ENCODE peak calls at places on chromosomes 3 and 15, in four cellular contexts. One of them, this sample, is unnamed. For H3K9me3, the result is how much of the 10 kb centered on the place peaks cover.

GRCh38 chr15:85379403-85380131 is 836 bp upstream of the AKAP13 start:
- DNase-seq in heart right ventricle: no peak
- DNase-seq in H9: no peak
- DNase-seq in neuronal stem cell: no peak
- DNase-seq in this sample: no peak

GRCh38 chr3:8761866-8762265 is 7.5 kb downstream of the OXTR start:
- DNase-seq in neuronal stem cell: no peak
- DNase-seq in H9: peak
- DNase-seq in heart right ventricle: no peak
- DNase-seq in this sample: no peak

GRCh38 chr15:56963126-56963525 is 44.7 kb downstream of the TCF12 start:
- DNase-seq in H9: no peak
- DNase-seq in neuronal stem cell: no peak
- DNase-seq in heart right ventricle: no peak
- DNase-seq in this sample: no peak

GRCh38 chr3:149701206-149701976 is 43.6 kb upstream of the WWTR1 start:
- DNase-seq in heart right ventricle: no peak
- DNase-seq in neuronal stem cell: no peak
- DNase-seq in H9: no peak
- DNase-seq in this sample: no peak

GRCh38 chr3:32500880-32501784 is 1.5 kb downstream of the CMTM6 start:
- DNase-seq in H9: no peak
- DNase-seq in neuronal stem cell: no peak
- DNase-seq in heart right ventricle: no peak
- DNase-seq in this sample: no peak

GRCh38 chr3:1987983-1988382 is 110.7 kb upstream of the CNTN4 start:
- DNase-seq in heart right ventricle: no peak
- DNase-seq in H9: no peak
- DNase-seq in neuronal stem cell: peak
- DNase-seq in this sample: no peak

GRCh38 chr15:53917109-53917508 is 61.1 kb upstream of the UNC13C start:
- DNase-seq in neuronal stem cell: no peak
- DNase-seq in H9: no peak
- DNase-seq in heart right ventricle: no peak
- DNase-seq in this sample: no peak

GRCh38 chr3:176159796-176160195 is 1037.5 kb downstream of the TBL1XR1 start:
- DNase-seq in heart right ventricle: no peak
- DNase-seq in neuronal stem cell: no peak
- DNase-seq in H9: no peak
- DNase-seq in this sample: no peak

GRCh38 chr3:126107960-126108688 is 24.2 kb upstream of the SLC41A3 start:
- DNase-seq in H9: no peak
- DNase-seq in heart right ventricle: no peak
- DNase-seq in neuronal stem cell: no peak
- DNase-seq in this sample: no peak

GRCh38 chr3:174767853-174768382 is 91.2 kb upstream of the NAALADL2 start:
- DNase-seq in heart right ventricle: no peak
- DNase-seq in H9: no peak
- DNase-seq in neuronal stem cell: no peak
- DNase-seq in this sample: no peak

GRCh38 chr15:51024735-51025453 is 69.8 kb downstream of the TNFAIP8L3 start:
- DNase-seq in H9: no peak
- DNase-seq in heart right ventricle: no peak
- DNase-seq in neuronal stem cell: no peak
- DNase-seq in this sample: peak

GRCh38 chr3:11582123-11582968 is 61.4 kb downstream of the VGLL4 start:
- DNase-seq in H9: peak
- DNase-seq in neuronal stem cell: no peak
- DNase-seq in heart right ventricle: peak
- DNase-seq in this sample: no peak

GRCh38 chr3:177810162-177810623 is 612.9 kb upstream of the TBL1XR1 start:
- DNase-seq in neuronal stem cell: no peak
- DNase-seq in H9: no peak
- DNase-seq in heart right ventricle: no peak
- DNase-seq in this sample: no peak

GRCh38 chr3:32456429-32457130 is 46.1 kb downstream of the CMTM6 start:
- DNase-seq in heart right ventricle: no peak
- DNase-seq in neuronal stem cell: no peak
- DNase-seq in H9: no peak
- DNase-seq in this sample: no peak

GRCh38 chr3:197014942-197015575 is 14.6 kb downstream of the MELTF start:
- DNase-seq in heart right ventricle: no peak
- DNase-seq in H9: no peak
- DNase-seq in neuronal stem cell: no peak
- DNase-seq in this sample: peak

GRCh38 chr3:118347781-118348557 is 686.7 kb downstream of the IGSF11 start:
- DNase-seq in neuronal stem cell: no peak
- DNase-seq in heart right ventricle: no peak
- DNase-seq in H9: no peak
- DNase-seq in this sample: no peak

GRCh38 chr3:4773583-4773982 is 205.7 kb upstream of the BHLHE40 start:
- DNase-seq in neuronal stem cell: no peak
- DNase-seq in heart right ventricle: no peak
- DNase-seq in H9: no peak
- DNase-seq in this sample: no peak

GRCh38 chr15:59762558-59762957 is 73.4 kb upstream of the BNIP2 start:
- DNase-seq in heart right ventricle: no peak
- DNase-seq in neuronal stem cell: no peak
- DNase-seq in H9: peak
- DNase-seq in this sample: no peak

GRCh38 chr3:57952208-57952631 is 56.0 kb upstream of the FLNB start:
- DNase-seq in H9: peak
- DNase-seq in neuronal stem cell: no peak
- DNase-seq in heart right ventricle: peak
- DNase-seq in this sample: no peak

GRCh38 chr3:143287403-143287802 is 167.8 kb downstream of the CHST2 start:
- DNase-seq in heart right ventricle: no peak
- DNase-seq in H9: no peak
- DNase-seq in neuronal stem cell: no peak
- DNase-seq in this sample: no peak

DNA sequence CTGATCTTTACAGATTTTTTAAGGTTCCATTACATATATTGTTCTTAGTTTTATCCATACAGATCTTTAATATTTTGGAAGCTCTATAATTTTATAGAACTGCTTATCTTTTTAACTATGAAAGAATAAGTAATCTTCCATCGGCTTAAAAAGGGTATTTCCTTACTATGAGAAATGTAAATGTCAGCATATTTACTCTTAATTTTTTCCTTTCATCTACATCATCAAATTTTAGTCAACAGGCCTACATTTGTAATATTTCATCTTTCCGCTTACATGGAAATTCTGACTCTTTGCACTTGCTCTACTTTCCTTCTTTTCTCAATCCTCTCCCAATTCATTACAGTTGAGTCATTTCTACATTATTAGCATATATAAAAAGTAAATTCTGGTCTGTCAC is 111.3 kb upstream of the GOLGA6L6 start:
- DNase-seq in neuronal stem cell: no peak
- DNase-seq in heart right ventricle: no peak
- DNase-seq in H9: no peak
- DNase-seq in this sample: no peak
- H3K9me3 ChIP-seq in neuronal stem cell: under half
- H3K9me3 ChIP-seq in heart right ventricle: under half
- H3K9me3 ChIP-seq in H9: half or more
- H3K9me3 ChIP-seq in this sample: under half

GRCh38 chr15:63243776-63244175 is 33.6 kb upstream of the APH1B start:
- DNase-seq in H9: no peak
- DNase-seq in neuronal stem cell: no peak
- DNase-seq in heart right ventricle: no peak
- DNase-seq in this sample: no peak
- H3K27ac ChIP-seq in H9: no peak
- H3K27ac ChIP-seq in neuronal stem cell: peak
- H3K27ac ChIP-seq in heart right ventricle: peak
- H3K27ac ChIP-seq in this sample: peak

DNA sequence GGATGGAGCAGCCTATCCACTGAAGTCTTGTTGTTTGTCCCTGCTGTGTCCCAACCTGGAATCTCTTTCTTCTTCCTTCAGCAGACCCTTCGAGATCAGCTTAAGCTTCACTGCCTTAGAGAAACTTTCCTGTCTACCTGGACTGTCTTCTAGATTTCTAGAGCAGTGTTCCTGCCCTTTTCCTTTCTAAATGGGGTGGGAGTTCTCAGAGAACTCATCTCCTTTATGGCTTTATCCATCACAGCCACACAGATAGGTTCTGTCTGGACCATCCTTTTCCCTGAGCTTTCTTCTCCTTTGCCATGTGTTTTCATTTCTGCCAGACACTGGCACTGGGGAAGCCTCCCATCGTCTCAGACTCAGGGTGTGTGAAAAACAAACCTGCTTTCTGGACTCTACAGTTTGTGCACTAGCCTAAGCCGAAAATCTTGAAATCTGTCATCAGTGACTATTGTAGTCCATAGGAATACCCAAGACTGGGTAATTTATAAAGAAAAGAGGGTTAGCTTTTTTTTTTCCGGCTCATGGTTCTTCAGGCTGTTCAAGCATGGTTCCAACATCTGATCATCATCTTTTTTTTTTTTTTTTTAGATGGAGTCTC is 177.5 kb downstream of the PGPEP1L start:
- DNase-seq in neuronal stem cell: no peak
- DNase-seq in H9: no peak
- DNase-seq in heart right ventricle: no peak
- DNase-seq in this sample: no peak
- H3K9me3 ChIP-seq in neuronal stem cell: half or more
- H3K9me3 ChIP-seq in H9: under half
- H3K9me3 ChIP-seq in heart right ventricle: half or more
- H3K9me3 ChIP-seq in this sample: under half

DNA sequence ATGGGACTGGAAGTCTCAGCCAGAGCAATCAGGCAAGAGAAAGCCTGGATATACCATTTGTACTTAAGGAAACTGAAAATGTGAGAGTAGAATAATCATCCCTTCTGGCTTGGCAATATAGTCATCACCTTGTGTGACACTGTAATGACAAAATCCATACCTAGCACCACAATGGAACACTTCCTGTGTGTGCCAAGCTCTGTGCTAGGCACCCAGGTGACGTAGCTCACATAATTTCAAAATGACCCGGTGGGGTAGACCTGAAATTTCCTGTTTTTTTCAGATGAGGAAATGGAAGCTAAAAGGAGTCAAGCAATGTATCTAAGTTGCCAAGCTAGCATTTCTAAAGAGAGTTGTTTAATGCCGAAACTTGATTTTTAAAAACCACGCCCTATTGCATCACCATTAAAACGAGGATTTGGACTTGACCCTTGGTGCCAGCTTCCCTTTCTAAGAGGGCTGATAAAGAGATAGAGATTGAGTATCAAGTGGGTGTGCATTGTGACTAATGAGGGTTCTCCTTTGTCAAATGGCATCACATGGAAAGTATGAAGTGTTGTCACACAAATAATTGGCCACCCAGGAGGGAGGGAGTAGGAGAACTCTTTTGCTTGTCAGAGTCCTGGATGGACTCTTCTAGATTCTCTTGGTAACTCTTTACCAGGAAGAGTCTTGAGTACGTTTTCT is 141.3 kb upstream of the PDZRN3 start:
- DNase-seq in H9: no peak
- DNase-seq in neuronal stem cell: no peak
- DNase-seq in heart right ventricle: no peak
- DNase-seq in this sample: no peak
- H3K27ac ChIP-seq in H9: no peak
- H3K27ac ChIP-seq in neuronal stem cell: peak
- H3K27ac ChIP-seq in heart right ventricle: peak
- H3K27ac ChIP-seq in this sample: no peak

GRCh38 chr3:120339362-120339761 is 9.8 kb downstream of the LRRC58 start:
- DNase-seq in neuronal stem cell: no peak
- DNase-seq in H9: no peak
- DNase-seq in heart right ventricle: no peak
- DNase-seq in this sample: no peak
- H3K9me3 ChIP-seq in neuronal stem cell: under half
- H3K9me3 ChIP-seq in H9: under half
- H3K9me3 ChIP-seq in heart right ventricle: under half
- H3K9me3 ChIP-seq in this sample: under half

DNA sequence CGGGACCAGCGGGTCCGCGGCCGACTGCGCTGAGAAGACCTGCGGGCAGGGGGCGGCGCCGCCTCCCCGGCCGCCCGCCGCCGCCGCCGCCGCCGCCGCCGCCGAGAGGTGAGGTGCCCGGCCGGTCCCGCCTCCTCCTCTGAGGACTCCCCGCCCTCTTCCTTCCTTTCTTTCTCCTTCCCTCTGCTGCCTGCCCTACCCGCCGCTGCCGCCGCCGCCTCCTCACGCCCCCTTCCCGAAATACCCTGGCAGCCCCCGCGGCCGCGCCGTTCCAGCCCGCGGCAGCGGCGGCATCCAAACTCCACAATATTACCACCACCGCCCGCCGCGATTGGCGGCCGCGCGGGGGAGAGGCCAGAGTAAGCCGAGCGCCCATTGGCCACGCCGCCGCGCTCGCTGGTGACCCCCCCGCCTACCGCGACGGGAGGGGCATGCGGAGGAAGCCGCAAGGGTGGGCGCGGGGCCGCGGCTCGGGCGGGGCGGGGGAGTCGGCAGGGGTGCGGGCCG is 61.8 kb upstream of the ANKRD28 start:
- DNase-seq in heart right ventricle: peak
- DNase-seq in neuronal stem cell: peak
- DNase-seq in H9: peak
- DNase-seq in this sample: peak
- H3K27ac ChIP-seq in heart right ventricle: peak
- H3K27ac ChIP-seq in neuronal stem cell: peak
- H3K27ac ChIP-seq in H9: no peak
- H3K27ac ChIP-seq in this sample: peak

GRCh38 chr3:152360303-152360702 is 91.6 kb downstream of the MBNL1 start:
- DNase-seq in H9: no peak
- DNase-seq in heart right ventricle: no peak
- DNase-seq in neuronal stem cell: no peak
- DNase-seq in this sample: no peak

GRCh38 chr3:152359385-152360248 is 90.9 kb downstream of the MBNL1 start:
- DNase-seq in neuronal stem cell: no peak
- DNase-seq in H9: no peak
- DNase-seq in heart right ventricle: no peak
- DNase-seq in this sample: no peak

GRCh38 chr3:152356870-152357276 is 88.1 kb downstream of the MBNL1 start:
- DNase-seq in heart right ventricle: no peak
- DNase-seq in neuronal stem cell: no peak
- DNase-seq in H9: no peak
- DNase-seq in this sample: no peak

GRCh38 chr3:152355744-152356665 is 87.3 kb downstream of the MBNL1 start:
- DNase-seq in neuronal stem cell: no peak
- DNase-seq in H9: no peak
- DNase-seq in heart right ventricle: no peak
- DNase-seq in this sample: no peak

DNA sequence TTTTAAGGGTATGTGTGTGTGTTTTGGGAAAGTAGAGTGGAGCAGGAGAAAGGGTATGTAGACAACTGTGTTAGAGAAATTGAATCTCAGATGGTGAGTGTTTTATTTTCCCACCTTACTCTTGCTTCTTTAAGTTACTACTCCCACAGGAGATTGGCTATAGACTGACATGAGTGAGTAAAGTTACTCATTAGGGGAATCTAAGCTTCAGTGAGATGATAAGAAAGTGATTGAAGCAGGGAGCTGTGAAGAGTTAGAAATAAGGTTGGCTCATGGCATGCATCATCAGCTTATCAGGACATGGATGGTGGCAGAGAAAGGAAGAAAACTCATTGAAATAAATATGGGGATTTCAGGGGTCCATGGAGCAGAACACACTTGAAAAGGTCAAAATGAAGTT is 88.9 kb downstream of the MBNL1 start:
- DNase-seq in H9: no peak
- DNase-seq in neuronal stem cell: no peak
- DNase-seq in heart right ventricle: no peak
- DNase-seq in this sample: no peak
- H3K9me3 ChIP-seq in H9: under half
- H3K9me3 ChIP-seq in neuronal stem cell: under half
- H3K9me3 ChIP-seq in heart right ventricle: under half
- H3K9me3 ChIP-seq in this sample: under half

GRCh38 chr3:16515885-16516420 is 2.5 kb upstream of the RFTN1 start:
- DNase-seq in heart right ventricle: no peak
- DNase-seq in H9: no peak
- DNase-seq in neuronal stem cell: no peak
- DNase-seq in this sample: no peak
- H3K27ac ChIP-seq in heart right ventricle: peak
- H3K27ac ChIP-seq in H9: no peak
- H3K27ac ChIP-seq in neuronal stem cell: no peak
- H3K27ac ChIP-seq in this sample: no peak